ENCODE peak calls at places on chromosomes 1 and 21, in eight cellular contexts. K, M, X, I, E, C, Q and U are unnamed samples.

GRCh38 chr1:159889821-159890252 is 10.1 kb downstream of the CFAP45 start:
- DNase-seq in K (no peak), M (no peak), X (no peak), I (peak; percentile 27), E (peak; percentile 27), C (peak; percentile 92), Q (no peak), U (no peak)

GRCh38 chr1:9251501-9251900 is 16.9 kb downstream of the H6PD start:
- DNase-seq in K (peak; percentile 60), M (peak; percentile 57), X (no peak), I (no peak), E (no peak), C (no peak), Q (no peak), U (peak; percentile 42)

GRCh38 chr1:197024460-197024859 is 42.6 kb downstream of the F13B start:
- DNase-seq in K (no peak), M (no peak), X (no peak), I (no peak), E (no peak), C (peak; percentile 16), Q (no peak), U (no peak)

GRCh38 chr1:195714248-195714647 is 894.0 kb downstream of the KCNT2 start:
- DNase-seq in K (no peak), M (no peak), X (no peak), I (no peak), E (no peak), C (peak; percentile 70), Q (no peak), U (no peak)

GRCh38 chr1:225915538-225915991 is 8.5 kb downstream of the PYCR2 start:
- DNase-seq in K (no peak), M (no peak), X (peak; percentile 44), I (no peak), E (no peak), C (no peak), Q (no peak), U (no peak)

GRCh38 chr1:63063367-63063766 is 259.0 kb upstream of the FOXD3 start:
- DNase-seq in K (no peak), M (no peak), X (no peak), I (peak; percentile 26), E (no peak), C (no peak), Q (peak; percentile 80), U (no peak)

GRCh38 chr1:5369223-5369622 is 623.0 kb downstream of the NPHP4 start:
- DNase-seq in K (no peak), M (no peak), X (no peak), I (no peak), E (no peak), C (no peak), Q (no peak), U (no peak)

GRCh38 chr1:55320891-55321290 is 105.7 kb upstream of the USP24 start:
- DNase-seq in K (no peak), M (no peak), X (no peak), I (no peak), E (no peak), C (no peak), Q (no peak), U (no peak)

GRCh38 chr1:100866041-100866900 is 28.4 kb downstream of the EXTL2 start:
- DNase-seq in K (no peak), M (no peak), X (peak; percentile 44), I (peak; percentile 18), E (no peak), C (peak; percentile 75), Q (no peak), U (no peak)

GRCh38 chr1:17633654-17634053 is 94.2 kb downstream of the ARHGEF10L start:
- DNase-seq in K (no peak), M (no peak), X (no peak), I (no peak), E (no peak), C (peak; percentile 17), Q (no peak), U (no peak)

GRCh38 chr1:26829214-26829911 is 2.9 kb downstream of the ZDHHC18 start:
- DNase-seq in K (no peak), M (no peak), X (no peak), I (peak; percentile 33), E (no peak), C (no peak), Q (no peak), U (no peak)

GRCh38 chr1:23619299-23620188 is 60.2 kb upstream of the ID3 start:
- DNase-seq in K (peak; percentile 72), M (peak; percentile 82), X (peak; percentile 80), I (peak; percentile 63), E (no peak), C (no peak), Q (peak; percentile 72), U (no peak)

GRCh38 chr1:89279011-89279466 is 6.4 kb upstream of the GBP5 start:
- DNase-seq in K (no peak), M (no peak), X (no peak), I (peak; percentile 8), E (no peak), C (no peak), Q (no peak), U (no peak)

GRCh38 chr1:107405241-107405640 is 264.4 kb downstream of the NTNG1 start:
- DNase-seq in K (no peak), M (no peak), X (no peak), I (no peak), E (peak; percentile 44), C (peak; percentile 75), Q (no peak), U (no peak)

GRCh38 chr1:178564783-178565180 is 51.9 kb downstream of the TEX35 start:
- DNase-seq in K (no peak), M (no peak), X (no peak), I (no peak), E (no peak), C (no peak), Q (no peak), U (no peak)

GRCh38 chr1:86846166-86846647 is 67.7 kb downstream of the SELENOF start:
- DNase-seq in K (no peak), M (no peak), X (no peak), I (no peak), E (peak; percentile 7), C (peak; percentile 94), Q (no peak), U (no peak)

GRCh38 chr1:223189903-223190724 is 47.1 kb upstream of the TLR5 start:
- DNase-seq in K (no peak), M (no peak), X (no peak), I (no peak), E (no peak), C (no peak), Q (peak; percentile 17), U (no peak)

GRCh38 chr1:81804320-81804719 is 3.6 kb downstream of the ADGRL2 start:
- DNase-seq in K (no peak), M (no peak), X (no peak), I (peak; percentile 67), E (no peak), C (no peak), Q (no peak), U (no peak)

GRCh38 chr21:32562426-32562825 is 22.9 kb downstream of the TCP10L start:
- DNase-seq in K (no peak), M (no peak), X (peak; percentile 55), I (peak; percentile 62), E (peak; percentile 58), C (peak; percentile 91), Q (no peak), U (no peak)

GRCh38 chr1:205569411-205570172 is 62.2 kb downstream of the ELK4 start:
- DNase-seq in K (peak; percentile 55), M (no peak), X (no peak), I (no peak), E (no peak), C (no peak), Q (peak; percentile 53), U (peak; percentile 27)

GRCh38 chr1:84366786-84367185 is 31.5 kb upstream of the DNASE2B start:
- DNase-seq in K (no peak), M (no peak), X (no peak), I (no peak), E (no peak), C (peak; percentile 81), Q (no peak), U (no peak)

GRCh38 chr1:73803380-73803779 is 394.6 kb downstream of the LRRIQ3 start:
- DNase-seq in K (no peak), M (no peak), X (peak; percentile 12), I (no peak), E (no peak), C (no peak), Q (no peak), U (no peak)

GRCh38 chr1:217333939-217334338 is 297.0 kb downstream of the GPATCH2 start:
- DNase-seq in K (no peak), M (no peak), X (peak; percentile 20), I (peak; percentile 63), E (no peak), C (peak; percentile 52), Q (peak; percentile 83), U (no peak)

GRCh38 chr1:20891091-20891490 is 104.0 kb upstream of the HP1BP3 start:
- DNase-seq in K (no peak), M (no peak), X (no peak), I (no peak), E (no peak), C (peak; percentile 34), Q (no peak), U (no peak)

GRCh38 chr1:154219511-154219910 is 1.2 kb upstream of the UBAP2L start:
- DNase-seq in K (no peak), M (no peak), X (peak; percentile 39), I (no peak), E (peak; percentile 14), C (peak; percentile 12), Q (no peak), U (no peak)

GRCh38 chr1:19765623-19766022 is 34.1 kb downstream of the TMCO4 start:
- DNase-seq in K (no peak), M (no peak), X (peak; percentile 44), I (no peak), E (no peak), C (peak; percentile 78), Q (no peak), U (no peak)
- H3K27ac ChIP-seq in K (no peak overlapping the region), M (no peak overlapping the region), X (peak overlapping the region; percentile 66), I (no peak overlapping the region), E (no peak overlapping the region), C (peak overlapping the region; percentile 80), Q (no peak overlapping the region), U (no peak overlapping the region)

GRCh38 chr1:85463666-85464496 is 1.1 kb downstream of the DDAH1 start:
- DNase-seq in K (no peak), M (no peak), X (no peak), I (peak; percentile 32), E (no peak), C (peak; percentile 35), Q (no peak), U (no peak)
- TF ChIP-seq CTCF in K (no peak), M (no peak), X (no peak), I (no peak), E (no peak), C (no peak), Q (no peak), U (no peak)

GRCh38 chr1:152111515-152111968 is 3.7 kb downstream of the TCHH start:
- DNase-seq in K (no peak), M (no peak), X (peak; percentile 10), I (peak; percentile 48), E (no peak), C (peak; percentile 25), Q (peak; percentile 70), U (no peak)
- H3K4me3 ChIP-seq in K (peak overlapping the region; percentile 55), M (peak overlapping the region; percentile 42), X (no peak overlapping the region), I (peak overlapping the region; percentile 24), E (peak overlapping the region; percentile 41), C (peak overlapping the region; percentile 47), Q (no peak overlapping the region), U (peak overlapping the region; percentile 43)

DNA sequence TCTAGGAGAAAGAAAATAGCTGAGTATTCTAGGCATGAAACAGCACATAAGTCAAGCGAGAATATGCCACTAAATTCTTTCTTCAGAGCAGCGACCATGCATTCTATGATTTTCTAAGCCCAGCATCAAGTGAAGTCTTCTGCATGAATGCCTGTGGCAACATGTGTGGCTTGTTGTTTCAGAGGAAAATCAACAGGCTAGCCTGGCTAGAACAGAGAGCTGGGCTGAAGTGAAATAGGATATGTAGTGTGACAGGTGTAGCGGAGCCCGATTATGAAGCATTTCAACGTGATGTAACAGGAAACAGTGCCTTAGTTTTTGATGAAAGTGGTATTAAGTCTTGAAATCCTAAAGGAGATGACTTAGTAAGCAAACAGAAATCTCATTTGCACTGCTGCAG is 7.0 kb downstream of the CSDE1 start:
- DNase-seq in K (no peak), M (no peak), X (no peak), I (peak; percentile 13), E (no peak), C (no peak), Q (no peak), U (no peak)
- H3K27ac ChIP-seq in K (no peak overlapping the region), M (no peak overlapping the region), X (no peak overlapping the region), I (no peak overlapping the region), E (no peak overlapping the region), C (no peak overlapping the region), Q (no peak overlapping the region), U (no peak overlapping the region)